ENCODE peak calls at places on chromosomes 7 and 10, in four cellular contexts. K is fibroblast of lung; J is dorsolateral prefrontal cortex; B is CD8-positive, alpha-beta memory T cell. S is an unnamed sample.

GRCh38 chr10:132507956-132508490 is 29.6 kb upstream of the INPP5A start:
- DNase-seq in K (no peak), J (peak), B (no peak), S (no peak)

GRCh38 chr7:131235489-131236317 is 92.0 kb upstream of the MKLN1 start:
- DNase-seq in K (peak), J (peak), B (peak), S (peak)

GRCh38 chr7:15781944-15782343 is 95.5 kb upstream of the MEOX2 start:
- DNase-seq in K (no peak), J (no peak), B (no peak), S (no peak)

GRCh38 chr7:50596484-50596883 is 31.3 kb upstream of the DDC start:
- DNase-seq in K (no peak), J (no peak), B (no peak), S (no peak)

GRCh38 chr10:115903845-115904244 is 369.2 kb downstream of the GFRA1 start:
- DNase-seq in K (no peak), J (no peak), B (no peak), S (no peak)

GRCh38 chr10:116594525-116595035 is 3.8 kb downstream of the PNLIPRP1 start:
- DNase-seq in K (no peak), J (no peak), B (no peak), S (no peak)

GRCh38 chr10:98848361-98848760 is 387.3 kb downstream of the HPSE2 start:
- DNase-seq in K (no peak), J (no peak), B (no peak), S (no peak)

GRCh38 chr7:2405601-2406345 is 2.4 kb downstream of the CHST12 start:
- DNase-seq in K (no peak), J (no peak), B (peak), S (no peak)

GRCh38 chr10:90675621-90676020 is 182.2 kb downstream of the HTR7 start:
- DNase-seq in K (peak), J (no peak), B (no peak), S (peak)

GRCh38 chr7:41476117-41476803 is 226.6 kb downstream of the INHBA start:
- DNase-seq in K (no peak), J (no peak), B (no peak), S (no peak)

GRCh38 chr10:100977436-100977835 is 8.1 kb downstream of the SEMA4G start:
- DNase-seq in K (no peak), J (no peak), B (no peak), S (no peak)

GRCh38 chr10:71006497-71006896 is 118.1 kb upstream of the PCBD1 start:
- DNase-seq in K (no peak), J (no peak), B (no peak), S (no peak)

GRCh38 chr10:101116754-101117153 is 14.3 kb upstream of the TLX1 start:
- DNase-seq in K (no peak), J (no peak), B (no peak), S (no peak)

GRCh38 chr10:28628184-28628893 is 49.0 kb upstream of the BAMBI start:
- DNase-seq in K (peak), J (peak), B (peak), S (peak)

GRCh38 chr7:29193316-29194205 is 1.0 kb upstream of the CHN2 start:
- DNase-seq in K (no peak), J (peak), B (no peak), S (no peak)

GRCh38 chr7:1917221-1918062 is 247.4 kb downstream of the ELFN1 start:
- DNase-seq in K (peak), J (no peak), B (no peak), S (no peak)

GRCh38 chr7:151695856-151696555 is 176.3 kb upstream of the RHEB start:
- DNase-seq in K (no peak), J (no peak), B (no peak), S (no peak)

GRCh38 chr10:91163269-91163708 is 57.2 kb upstream of the PCGF5 start:
- DNase-seq in K (peak), J (peak), B (peak), S (peak)

GRCh38 chr7:107162466-107162865 is 6.3 kb upstream of the HBP1 start:
- DNase-seq in K (no peak), J (no peak), B (no peak), S (no peak)

GRCh38 chr7:41834805-41835694 is 132.2 kb upstream of the INHBA start:
- DNase-seq in K (peak), J (no peak), B (no peak), S (no peak)

GRCh38 chr10:114026189-114027040 is 17.3 kb upstream of the ADRB1 start:
- DNase-seq in K (peak), J (no peak), B (no peak), S (peak)

GRCh38 chr10:14296081-14296709 is 34.5 kb downstream of the FRMD4A start:
- DNase-seq in K (no peak), J (no peak), B (no peak), S (no peak)

GRCh38 chr7:153641202-153641601 is 411.0 kb upstream of the DPP6 start:
- DNase-seq in K (no peak), J (no peak), B (no peak), S (no peak)

GRCh38 chr10:108465871-108466641 is 1301.5 kb upstream of the SORCS1 start:
- DNase-seq in K (no peak), J (peak), B (no peak), S (no peak)

GRCh38 chr10:76469675-76470074 is 1038.3 kb downstream of the LRMDA start:
- DNase-seq in K (no peak), J (no peak), B (no peak), S (no peak)

GRCh38 chr7:22082553-22082885 is 136.8 kb upstream of the CDCA7L start:
- DNase-seq in K (no peak), J (no peak), B (no peak), S (no peak)

GRCh38 chr10:121899727-121900126 is 28.1 kb downstream of the ATE1 start:
- DNase-seq in K (no peak), J (peak), B (no peak), S (peak)

GRCh38 chr10:49151025-49151445 is 17.2 kb upstream of the FAM170B start:
- DNase-seq in K (no peak), J (no peak), B (no peak), S (no peak)

GRCh38 chr7:157355784-157356511 is 19.1 kb downstream of the DNAJB6 start:
- DNase-seq in K (peak), J (peak), B (no peak), S (no peak)

GRCh38 chr7:136389933-136390332 is 412.8 kb upstream of the MTPN start:
- DNase-seq in K (no peak), J (no peak), B (no peak), S (no peak)

GRCh38 chr7:98470131-98470985 is 69.5 kb upstream of the BAIAP2L1 start:
- DNase-seq in K (no peak), J (no peak), B (peak), S (no peak)
- H3K4me3 ChIP-seq in K (no peak), J (peak), B (no peak), S (no peak)

GRCh38 chr7:106050002-106050742 is 61.9 kb downstream of the SYPL1 start:
- DNase-seq in K (peak), J (no peak), B (no peak), S (no peak)

GRCh38 chr7:106047818-106048490 is 64.2 kb downstream of the SYPL1 start:
- DNase-seq in K (no peak), J (no peak), B (no peak), S (no peak)

GRCh38 chr7:106048621-106049020 is 63.5 kb downstream of the SYPL1 start:
- DNase-seq in K (no peak), J (no peak), B (no peak), S (no peak)

GRCh38 chr7:106050743-106051110 is 61.4 kb downstream of the SYPL1 start:
- DNase-seq in K (peak), J (no peak), B (no peak), S (no peak)

DNA sequence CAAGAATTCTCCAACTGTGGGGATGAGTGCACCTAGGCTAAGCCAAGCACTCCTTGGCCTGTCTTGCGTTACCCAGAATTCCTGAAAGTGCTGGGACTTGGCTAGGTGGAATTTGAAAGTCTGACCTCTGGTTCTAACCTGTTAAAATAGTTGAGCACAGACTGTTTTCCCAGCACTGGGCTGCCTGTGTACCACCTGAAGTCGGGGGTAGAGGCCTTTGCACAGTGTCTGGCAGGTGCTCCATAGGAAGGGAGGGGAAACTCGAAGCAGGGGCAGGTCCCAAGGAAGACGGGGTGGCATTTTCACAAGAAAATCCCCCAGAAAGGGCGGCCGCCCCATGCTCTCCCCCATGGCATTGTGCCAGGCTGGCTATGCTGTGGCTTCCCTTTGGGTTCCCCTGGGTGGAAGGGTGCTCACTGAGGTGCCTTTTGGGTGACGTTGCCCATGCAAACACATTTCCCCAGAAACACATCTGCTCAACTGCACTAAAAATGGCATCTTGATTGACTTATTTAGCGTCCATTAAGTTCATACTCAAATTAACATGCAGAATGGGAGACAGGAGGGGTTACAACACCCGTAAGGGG is 62.9 kb downstream of the SYPL1 start:
- DNase-seq in K (no peak), J (no peak), B (no peak), S (no peak)
- H3K4me3 ChIP-seq in K (no peak), J (no peak), B (no peak), S (no peak)

GRCh38 chr7:252216-252965 is 37.6 kb upstream of the FOXL3 start:
- DNase-seq in K (no peak), J (no peak), B (no peak), S (no peak)
- H3K4me3 ChIP-seq in K (no peak), J (no peak), B (no peak), S (no peak)

GRCh38 chr10:36764823-36765222 is 360.6 kb upstream of the ANKRD30A start:
- DNase-seq in K (no peak), J (no peak), B (no peak), S (no peak)

GRCh38 chr10:36759111-36759805 is 366.1 kb upstream of the ANKRD30A start:
- DNase-seq in K (peak), J (no peak), B (no peak), S (peak)
- H3K4me3 ChIP-seq in K (no peak), J (no peak), B (no peak), S (no peak)

GRCh38 chr10:119209736-119210355 is 2.5 kb downstream of the GRK5 start:
- DNase-seq in K (peak), J (no peak), B (no peak), S (no peak)
- H3K4me3 ChIP-seq in K (peak), J (peak), B (peak), S (peak)

S was measured in astrocyte of the cerebellum.